ENCODE peak calls at places on chromosomes 12 and 14, in five cellular contexts. One of them, this sample, is unnamed.

GRCh38 chr12:50314629-50315312 is 31.5 kb upstream of the LIMA1 start:
- DNase-seq in psoas muscle: no peak
- DNase-seq in CD8-positive, alpha-beta T cell: no peak
- DNase-seq in DND-41: peak; percentile 15
- DNase-seq in upper lobe of right lung: no peak
- DNase-seq in this sample: no peak

GRCh38 chr12:67515679-67516363 is 132.7 kb upstream of the DYRK2 start:
- DNase-seq in psoas muscle: no peak
- DNase-seq in upper lobe of right lung: no peak
- DNase-seq in CD8-positive, alpha-beta T cell: no peak
- DNase-seq in DND-41: peak; percentile 82
- DNase-seq in this sample: peak; percentile 64

GRCh38 chr14:21063479-21063878 is 5.9 kb downstream of the RNASE8 start:
- DNase-seq in DND-41: no peak
- DNase-seq in upper lobe of right lung: no peak
- DNase-seq in CD8-positive, alpha-beta T cell: no peak
- DNase-seq in psoas muscle: peak; percentile 47
- DNase-seq in this sample: no peak

GRCh38 chr12:12606793-12607589 is 4.7 kb upstream of the CREBL2 start:
- DNase-seq in psoas muscle: no peak
- DNase-seq in upper lobe of right lung: no peak
- DNase-seq in CD8-positive, alpha-beta T cell: no peak
- DNase-seq in DND-41: no peak
- DNase-seq in this sample: no peak

GRCh38 chr14:52052991-52053390 is 15.9 kb downstream of the NID2 start:
- DNase-seq in upper lobe of right lung: no peak
- DNase-seq in CD8-positive, alpha-beta T cell: no peak
- DNase-seq in DND-41: no peak
- DNase-seq in psoas muscle: no peak
- DNase-seq in this sample: no peak

GRCh38 chr12:25959069-25959961 is 833 bp downstream of the RASSF8 start:
- DNase-seq in psoas muscle: peak; percentile 68
- DNase-seq in upper lobe of right lung: peak; percentile 87
- DNase-seq in CD8-positive, alpha-beta T cell: no peak
- DNase-seq in DND-41: no peak
- DNase-seq in this sample: no peak

GRCh38 chr14:51879170-51879569 is 18.8 kb downstream of the GNG2 start:
- DNase-seq in CD8-positive, alpha-beta T cell: no peak
- DNase-seq in upper lobe of right lung: no peak
- DNase-seq in psoas muscle: no peak
- DNase-seq in DND-41: no peak
- DNase-seq in this sample: no peak

GRCh38 chr12:108835860-108836634 is 21.3 kb downstream of the SSH1 start:
- DNase-seq in psoas muscle: no peak
- DNase-seq in CD8-positive, alpha-beta T cell: no peak
- DNase-seq in upper lobe of right lung: no peak
- DNase-seq in DND-41: no peak
- DNase-seq in this sample: no peak

GRCh38 chr14:24339284-24340151 is at the start of gene RIPK3:
- DNase-seq in DND-41: no peak
- DNase-seq in CD8-positive, alpha-beta T cell: no peak
- DNase-seq in upper lobe of right lung: peak; percentile 87
- DNase-seq in psoas muscle: no peak
- DNase-seq in this sample: peak; percentile 65

GRCh38 chr12:107684029-107684790 is 1.4 kb upstream of the PWP1 start:
- DNase-seq in psoas muscle: no peak
- DNase-seq in upper lobe of right lung: no peak
- DNase-seq in CD8-positive, alpha-beta T cell: no peak
- DNase-seq in DND-41: no peak
- DNase-seq in this sample: no peak

GRCh38 chr12:93302331-93303229 is 75.1 kb upstream of the NUDT4 start:
- DNase-seq in DND-41: no peak
- DNase-seq in psoas muscle: peak; percentile 13
- DNase-seq in CD8-positive, alpha-beta T cell: no peak
- DNase-seq in upper lobe of right lung: no peak
- DNase-seq in this sample: no peak

GRCh38 chr12:114628199-114628598 is 55.8 kb downstream of the TBX3 start:
- DNase-seq in DND-41: no peak
- DNase-seq in psoas muscle: no peak
- DNase-seq in CD8-positive, alpha-beta T cell: no peak
- DNase-seq in upper lobe of right lung: no peak
- DNase-seq in this sample: no peak

GRCh38 chr12:84701966-84702365 is 210.6 kb downstream of the SLC6A15 start:
- DNase-seq in upper lobe of right lung: no peak
- DNase-seq in CD8-positive, alpha-beta T cell: no peak
- DNase-seq in psoas muscle: no peak
- DNase-seq in DND-41: no peak
- DNase-seq in this sample: no peak

GRCh38 chr12:123118397-123118945 is 32.4 kb downstream of the PITPNM2 start:
- DNase-seq in CD8-positive, alpha-beta T cell: no peak
- DNase-seq in psoas muscle: no peak
- DNase-seq in upper lobe of right lung: no peak
- DNase-seq in DND-41: no peak
- DNase-seq in this sample: no peak

GRCh38 chr14:21244546-21244945 is 24.7 kb downstream of the HNRNPC start:
- DNase-seq in CD8-positive, alpha-beta T cell: no peak
- DNase-seq in psoas muscle: no peak
- DNase-seq in upper lobe of right lung: no peak
- DNase-seq in DND-41: no peak
- DNase-seq in this sample: no peak

GRCh38 chr12:62627181-62627580 is 160.6 kb downstream of the MON2 start:
- DNase-seq in upper lobe of right lung: no peak
- DNase-seq in CD8-positive, alpha-beta T cell: no peak
- DNase-seq in DND-41: no peak
- DNase-seq in psoas muscle: no peak
- DNase-seq in this sample: no peak

GRCh38 chr14:74973003-74973614 is 17.7 kb upstream of the PGF start:
- DNase-seq in DND-41: peak; percentile 53
- DNase-seq in CD8-positive, alpha-beta T cell: no peak
- DNase-seq in psoas muscle: peak; percentile 73
- DNase-seq in upper lobe of right lung: peak; percentile 71
- DNase-seq in this sample: no peak

GRCh38 chr14:74976264-74977113 is 21.1 kb upstream of the PGF start:
- DNase-seq in upper lobe of right lung: no peak
- DNase-seq in psoas muscle: no peak
- DNase-seq in CD8-positive, alpha-beta T cell: no peak
- DNase-seq in DND-41: no peak
- DNase-seq in this sample: no peak

GRCh38 chr14:74975059-74975810 is 19.8 kb upstream of the PGF start:
- DNase-seq in DND-41: no peak
- DNase-seq in upper lobe of right lung: peak; percentile 69
- DNase-seq in psoas muscle: peak; percentile 89
- DNase-seq in CD8-positive, alpha-beta T cell: no peak
- DNase-seq in this sample: no peak

GRCh38 chr14:74974364-74975058 is 19.1 kb upstream of the PGF start:
- DNase-seq in DND-41: no peak
- DNase-seq in CD8-positive, alpha-beta T cell: no peak
- DNase-seq in psoas muscle: no peak
- DNase-seq in upper lobe of right lung: no peak
- DNase-seq in this sample: no peak

GRCh38 chr14:74973905-74974363 is 18.5 kb upstream of the PGF start:
- DNase-seq in psoas muscle: no peak
- DNase-seq in upper lobe of right lung: no peak
- DNase-seq in CD8-positive, alpha-beta T cell: no peak
- DNase-seq in DND-41: no peak
- DNase-seq in this sample: no peak
- H3K27ac ChIP-seq in psoas muscle: peak overlapping the region; percentile 55
- H3K27ac ChIP-seq in upper lobe of right lung: no peak overlapping the region
- H3K27ac ChIP-seq in CD8-positive, alpha-beta T cell: no peak overlapping the region
- H3K27ac ChIP-seq in DND-41: no peak overlapping the region
- H3K27ac ChIP-seq in this sample: no peak overlapping the region

DNA sequence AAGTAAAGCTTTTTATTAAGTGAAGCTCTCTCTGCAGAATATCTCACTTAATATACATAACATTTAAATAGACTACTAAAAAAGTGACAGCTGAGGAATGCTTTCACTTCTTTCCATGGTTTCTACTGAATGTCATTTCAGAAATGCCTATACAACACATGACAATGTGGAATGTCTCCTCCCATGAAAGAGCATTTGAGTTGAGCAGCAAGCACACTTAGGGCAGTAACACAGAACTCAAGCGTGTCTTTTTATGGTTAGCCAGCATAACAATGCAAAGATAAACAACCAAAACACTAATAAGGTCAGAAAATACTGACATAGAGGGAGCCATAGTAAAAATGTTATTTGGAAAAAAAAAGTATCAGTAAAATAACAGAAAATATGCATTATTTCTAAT is 9.4 kb downstream of the PPP1R12A start:
- DNase-seq in upper lobe of right lung: no peak
- DNase-seq in psoas muscle: no peak
- DNase-seq in DND-41: no peak
- DNase-seq in CD8-positive, alpha-beta T cell: no peak
- DNase-seq in this sample: no peak
- H3K4me1 ChIP-seq in upper lobe of right lung: peaks cover 12% of the 10 kb centered on the region
- H3K4me1 ChIP-seq in psoas muscle: peaks cover 10% of the 10 kb centered on the region
- H3K4me1 ChIP-seq in DND-41: peaks cover 35% of the 10 kb centered on the region
- H3K4me1 ChIP-seq in CD8-positive, alpha-beta T cell: peaks cover 42% of the 10 kb centered on the region
- H3K4me1 ChIP-seq in this sample: peaks cover 76% of the 10 kb centered on the region

GRCh38 chr14:61517861-61518802 is 177.2 kb upstream of the HIF1A start:
- DNase-seq in psoas muscle: no peak
- DNase-seq in DND-41: no peak
- DNase-seq in upper lobe of right lung: no peak
- DNase-seq in CD8-positive, alpha-beta T cell: no peak
- DNase-seq in this sample: no peak

GRCh38 chr14:61519735-61520134 is 175.6 kb upstream of the HIF1A start:
- DNase-seq in CD8-positive, alpha-beta T cell: no peak
- DNase-seq in psoas muscle: no peak
- DNase-seq in DND-41: no peak
- DNase-seq in upper lobe of right lung: no peak
- DNase-seq in this sample: no peak

GRCh38 chr14:61520546-61520945 is 174.8 kb upstream of the HIF1A start:
- DNase-seq in upper lobe of right lung: no peak
- DNase-seq in CD8-positive, alpha-beta T cell: no peak
- DNase-seq in psoas muscle: no peak
- DNase-seq in DND-41: no peak
- DNase-seq in this sample: no peak

GRCh38 chr14:61516957-61517356 is 178.4 kb upstream of the HIF1A start:
- DNase-seq in psoas muscle: no peak
- DNase-seq in CD8-positive, alpha-beta T cell: no peak
- DNase-seq in upper lobe of right lung: no peak
- DNase-seq in DND-41: no peak
- DNase-seq in this sample: no peak

GRCh38 chr14:61519106-61519505 is 176.2 kb upstream of the HIF1A start:
- DNase-seq in psoas muscle: no peak
- DNase-seq in DND-41: no peak
- DNase-seq in upper lobe of right lung: no peak
- DNase-seq in CD8-positive, alpha-beta T cell: no peak
- DNase-seq in this sample: no peak
- H3K27ac ChIP-seq in psoas muscle: no peak overlapping the region
- H3K27ac ChIP-seq in DND-41: no peak overlapping the region
- H3K27ac ChIP-seq in upper lobe of right lung: no peak overlapping the region
- H3K27ac ChIP-seq in CD8-positive, alpha-beta T cell: no peak overlapping the region
- H3K27ac ChIP-seq in this sample: no peak overlapping the region

GRCh38 chr14:61609885-61610284 is 85.4 kb upstream of the HIF1A start:
- DNase-seq in DND-41: no peak
- DNase-seq in CD8-positive, alpha-beta T cell: no peak
- DNase-seq in psoas muscle: no peak
- DNase-seq in upper lobe of right lung: no peak
- DNase-seq in this sample: no peak

GRCh38 chr14:61610900-61611299 is 84.4 kb upstream of the HIF1A start:
- DNase-seq in upper lobe of right lung: no peak
- DNase-seq in DND-41: no peak
- DNase-seq in psoas muscle: no peak
- DNase-seq in CD8-positive, alpha-beta T cell: no peak
- DNase-seq in this sample: no peak

GRCh38 chr14:61609143-61609851 is 86.0 kb upstream of the HIF1A start:
- DNase-seq in upper lobe of right lung: no peak
- DNase-seq in psoas muscle: peak; percentile 34
- DNase-seq in DND-41: no peak
- DNase-seq in CD8-positive, alpha-beta T cell: no peak
- DNase-seq in this sample: no peak

GRCh38 chr14:61608245-61609142 is 86.8 kb upstream of the HIF1A start:
- DNase-seq in CD8-positive, alpha-beta T cell: no peak
- DNase-seq in upper lobe of right lung: no peak
- DNase-seq in DND-41: no peak
- DNase-seq in psoas muscle: no peak
- DNase-seq in this sample: no peak

GRCh38 chr14:61607570-61608244 is 87.6 kb upstream of the HIF1A start:
- DNase-seq in DND-41: peak; percentile 74
- DNase-seq in CD8-positive, alpha-beta T cell: no peak
- DNase-seq in psoas muscle: no peak
- DNase-seq in upper lobe of right lung: no peak
- DNase-seq in this sample: no peak
- H3K4me1 ChIP-seq in DND-41: peaks cover 17% of the 10 kb centered on the region
- H3K4me1 ChIP-seq in CD8-positive, alpha-beta T cell: no peaks in the 10 kb centered on the region
- H3K4me1 ChIP-seq in psoas muscle: peaks cover 7% of the 10 kb centered on the region
- H3K4me1 ChIP-seq in upper lobe of right lung: peaks cover 26% of the 10 kb centered on the region
- H3K4me1 ChIP-seq in this sample: no peaks in the 10 kb centered on the region

DNA sequence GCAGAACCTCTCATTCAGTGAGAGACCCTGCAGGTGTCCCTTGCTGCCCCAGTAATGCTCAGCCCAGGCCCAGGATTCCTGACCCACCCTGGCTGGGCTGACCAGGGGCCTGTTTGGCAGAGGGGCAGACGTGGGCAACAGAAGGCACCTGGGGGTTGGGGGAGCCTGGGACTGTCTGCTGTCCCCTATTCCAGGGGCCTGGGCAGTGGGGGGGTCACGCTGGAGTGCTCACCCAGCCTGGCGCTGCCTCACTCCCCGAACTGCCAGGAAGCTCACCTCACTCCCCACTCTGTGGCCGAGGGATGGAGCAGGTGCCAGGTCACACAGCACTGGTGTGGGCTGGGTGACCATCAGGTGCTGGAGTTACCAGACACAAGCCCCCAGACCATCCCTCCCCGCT is 22.6 kb upstream of the NUDT14 start:
- DNase-seq in DND-41: no peak
- DNase-seq in upper lobe of right lung: no peak
- DNase-seq in CD8-positive, alpha-beta T cell: no peak
- DNase-seq in psoas muscle: no peak
- DNase-seq in this sample: no peak
- H3K27ac ChIP-seq in DND-41: no peak overlapping the region
- H3K27ac ChIP-seq in upper lobe of right lung: no peak overlapping the region
- H3K27ac ChIP-seq in CD8-positive, alpha-beta T cell: no peak overlapping the region
- H3K27ac ChIP-seq in psoas muscle: no peak overlapping the region
- H3K27ac ChIP-seq in this sample: no peak overlapping the region

This sample was measured in CD4-positive, alpha-beta memory T cell.